ENCODE peak calls at places on chromosomes 12 and 14, in five cellular contexts. R is effector CD8-positive, alpha-beta T cell; P is MV-4-11; V is M059J; O is activated CD8-positive, alpha-beta memory T cell treated with anti-CD3 and anti-CD28 coated beads for 24 hours. S is an unnamed sample.

GRCh38 chr12:128817115-128818015 is 6.4 kb downstream of the SLC15A4 start:
- DNase-seq in R (no peak), P (no peak), V (peak), O (peak), S (peak)

GRCh38 chr12:118853634-118854033 is 127.7 kb upstream of the SRRM4 start:
- DNase-seq in R (no peak), P (no peak), V (no peak), O (no peak), S (no peak)

GRCh38 chr12:118821386-118821928 is 159.9 kb upstream of the SRRM4 start:
- DNase-seq in R (no peak), P (no peak), V (no peak), O (no peak), S (no peak)

GRCh38 chr12:84874125-84874824 is 38.3 kb downstream of the SLC6A15 start:
- DNase-seq in R (no peak), P (peak), V (peak), O (no peak), S (peak)

GRCh38 chr12:124524231-124524925 is 43.0 kb downstream of the NCOR2 start:
- DNase-seq in R (no peak), P (no peak), V (peak), O (no peak), S (peak)

GRCh38 chr12:27179399-27180214 is 64.5 kb upstream of the STK38L start:
- DNase-seq in R (no peak), P (peak), V (peak), O (no peak), S (peak)

GRCh38 chr14:73358187-73358586 is 100.2 kb downstream of the NUMB start:
- DNase-seq in R (no peak), P (no peak), V (no peak), O (no peak), S (no peak)

GRCh38 chr12:124487834-124488165 is 79.6 kb downstream of the NCOR2 start:
- DNase-seq in R (no peak), P (no peak), V (no peak), O (no peak), S (no peak)

GRCh38 chr12:84117190-84117589 is 795.4 kb downstream of the SLC6A15 start:
- DNase-seq in R (no peak), P (no peak), V (no peak), O (no peak), S (no peak)

GRCh38 chr12:130104596-130105253 is 57.5 kb upstream of the FZD10 start:
- DNase-seq in R (no peak), P (no peak), V (no peak), O (no peak), S (no peak)

GRCh38 chr12:93440043-93440835 is 1.5 kb downstream of the UBE2N start:
- DNase-seq in R (no peak), P (no peak), V (no peak), O (no peak), S (peak)

GRCh38 chr12:87272846-87273245 is 756.4 kb downstream of the C12orf50 start:
- DNase-seq in R (no peak), P (no peak), V (no peak), O (no peak), S (no peak)